ENCODE peak calls at places on chromosomes 6 and 20, in seven cellular contexts. M is left lung, V is heart left ventricle, K is hepatocyte, Y is foreskin fibroblast, S is HFF-Myc, Q is epithelial cell of esophagus. D is an unnamed sample.

GRCh38 chr6:125078602-125079321 is 74.8 kb upstream of the TPD52L1 start:
- DNase-seq in M (no peak), V (no peak), K (no peak), Y (no peak), S (no peak), Q (no peak), D (no peak)

GRCh38 chr6:158911746-158912158 is 88.2 kb downstream of the RSPH3 start:
- DNase-seq in M (no peak), V (no peak), K (no peak), Y (no peak), S (no peak), Q (peak), D (peak)

GRCh38 chr6:89413006-89413400 is 930 bp upstream of the RRAGD start:
- DNase-seq in M (no peak), V (no peak), K (no peak), Y (no peak), S (no peak), Q (peak), D (peak)

GRCh38 chr6:159483259-159483658 is 209.8 kb downstream of the SOD2 start:
- DNase-seq in M (no peak), V (no peak), K (no peak), Y (no peak), S (no peak), Q (no peak), D (no peak)

GRCh38 chr20:20393770-20394169 is 25.9 kb downstream of the INSM1 start:
- DNase-seq in M (no peak), V (no peak), K (no peak), Y (no peak), S (no peak), Q (no peak), D (no peak)

GRCh38 chr6:1200706-1201105 is 111.2 kb upstream of the FOXQ1 start:
- DNase-seq in M (no peak), V (no peak), K (peak), Y (peak), S (peak), Q (no peak), D (no peak)

GRCh38 chr6:21942910-21943309 is 349.4 kb downstream of the SOX4 start:
- DNase-seq in M (no peak), V (no peak), K (no peak), Y (peak), S (no peak), Q (no peak), D (no peak)

GRCh38 chr6:7604506-7604905 is 14.5 kb downstream of the SNRNP48 start:
- DNase-seq in M (no peak), V (no peak), K (no peak), Y (no peak), S (no peak), Q (no peak), D (no peak)

GRCh38 chr6:36129889-36130671 is at the start of gene MAPK13:
- DNase-seq in M (peak), V (no peak), K (peak), Y (peak), S (no peak), Q (peak), D (peak)

GRCh38 chr20:10524643-10525042 is 89.5 kb downstream of the SLX4IP start:
- DNase-seq in M (no peak), V (no peak), K (no peak), Y (no peak), S (no peak), Q (peak), D (no peak)

GRCh38 chr6:44856495-44856878 is 469.0 kb downstream of the CDC5L start:
- DNase-seq in M (no peak), V (no peak), K (no peak), Y (peak), S (no peak), Q (no peak), D (no peak)

GRCh38 chr20:59723607-59724456 is 119.5 kb downstream of the PHACTR3 start:
- DNase-seq in M (no peak), V (no peak), K (no peak), Y (no peak), S (no peak), Q (no peak), D (no peak)

GRCh38 chr6:4287811-4288244 is 152.5 kb upstream of the ECI2 start:
- DNase-seq in M (no peak), V (peak), K (no peak), Y (no peak), S (no peak), Q (no peak), D (no peak)

GRCh38 chr6:14542670-14543366 is 425.2 kb downstream of the CD83 start:
- DNase-seq in M (no peak), V (peak), K (no peak), Y (peak), S (peak), Q (peak), D (no peak)

GRCh38 chr6:163170294-163170883 is 244.1 kb upstream of the QKI start:
- DNase-seq in M (peak), V (no peak), K (no peak), Y (no peak), S (no peak), Q (peak), D (no peak)

GRCh38 chr6:47897233-47897632 is 115.4 kb downstream of the OPN5 start:
- DNase-seq in M (no peak), V (no peak), K (no peak), Y (no peak), S (no peak), Q (peak), D (no peak)

GRCh38 chr6:143940011-143940597 is 68.0 kb downstream of the PLAGL1 start:
- DNase-seq in M (no peak), V (no peak), K (peak), Y (no peak), S (peak), Q (peak), D (peak)

GRCh38 chr6:75830959-75831885 is 82.2 kb downstream of the MYO6 start:
- DNase-seq in M (no peak), V (no peak), K (no peak), Y (peak), S (no peak), Q (peak), D (no peak)

GRCh38 chr6:167824591-167825041 is 2.1 kb upstream of the AFDN start:
- DNase-seq in M (no peak), V (no peak), K (no peak), Y (peak), S (no peak), Q (no peak), D (no peak)

GRCh38 chr20:33789109-33789857 is 21.9 kb upstream of the CHMP4B start:
- DNase-seq in M (no peak), V (peak), K (peak), Y (peak), S (peak), Q (peak), D (peak)

GRCh38 chr6:26223213-26223612 is 136.0 kb downstream of the HFE start:
- DNase-seq in M (no peak), V (no peak), K (no peak), Y (no peak), S (no peak), Q (peak), D (no peak)

GRCh38 chr6:68875403-68875802 is 240.3 kb downstream of the ADGRB3 start:
- DNase-seq in M (no peak), V (no peak), K (no peak), Y (no peak), S (no peak), Q (no peak), D (no peak)

GRCh38 chr6:68874747-68875146 is 239.7 kb downstream of the ADGRB3 start:
- DNase-seq in M (no peak), V (no peak), K (no peak), Y (no peak), S (no peak), Q (no peak), D (no peak)

GRCh38 chr6:68873236-68873635 is 238.2 kb downstream of the ADGRB3 start:
- DNase-seq in M (no peak), V (no peak), K (no peak), Y (no peak), S (no peak), Q (no peak), D (no peak)

GRCh38 chr6:68880050-68880449 is 245.0 kb downstream of the ADGRB3 start:
- DNase-seq in M (no peak), V (peak), K (no peak), Y (peak), S (no peak), Q (no peak), D (no peak)

GRCh38 chr6:68876792-68877493 is 241.9 kb downstream of the ADGRB3 start:
- DNase-seq in M (no peak), V (no peak), K (peak), Y (peak), S (no peak), Q (peak), D (no peak)
- TF ChIP-seq CTCF in M (peak), V (peak), K (peak), Y (no peak), S (no peak), Q (peak), D (no peak)

GRCh38 chr20:24834310-24834709 is 114.8 kb upstream of the CST7 start:
- DNase-seq in M (no peak), V (no peak), K (no peak), Y (no peak), S (no peak), Q (no peak), D (no peak)
- TF ChIP-seq CTCF in M (no peak), V (no peak), K (no peak), Y (no peak), S (no peak), Q (no peak), D (no peak)

DNA sequence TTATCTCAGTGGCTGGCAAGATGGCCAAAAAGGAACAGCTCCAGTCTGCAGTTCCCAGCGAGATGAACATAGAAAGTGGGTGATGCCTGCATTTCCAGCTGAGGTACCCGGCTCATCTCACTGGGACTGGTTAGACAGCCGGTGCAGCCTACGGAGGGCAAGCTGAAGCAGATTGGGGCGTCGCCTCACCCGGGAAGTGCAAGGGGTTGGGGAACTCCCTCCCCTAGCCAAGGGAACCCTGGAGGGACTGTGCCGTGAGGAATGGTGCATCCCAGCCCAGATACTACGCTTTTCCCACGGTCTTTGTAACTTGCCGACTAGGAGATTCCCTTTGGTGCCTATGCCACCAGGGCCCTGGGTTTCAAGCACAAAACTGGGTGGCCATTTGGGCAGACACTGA is 324.7 kb downstream of the GJA1 start:
- DNase-seq in M (no peak), V (no peak), K (no peak), Y (no peak), S (no peak), Q (peak), D (no peak)
- TF ChIP-seq CTCF in M (no peak), V (no peak), K (no peak), Y (no peak), S (no peak), Q (no peak), D (no peak)

GRCh38 chr6:12482386-12482785 is 192.2 kb downstream of the EDN1 start:
- DNase-seq in M (no peak), V (no peak), K (peak), Y (no peak), S (no peak), Q (peak), D (no peak)
- TF ChIP-seq CTCF in M (no peak), V (no peak), K (no peak), Y (no peak), S (peak), Q (peak), D (peak)

GRCh38 chr20:37007898-37008649 is 56.6 kb upstream of the SAMHD1 start:
- DNase-seq in M (no peak), V (no peak), K (peak), Y (peak), S (no peak), Q (peak), D (no peak)
- TF ChIP-seq CTCF in M (no peak), V (no peak), K (peak), Y (no peak), S (no peak), Q (peak), D (no peak)

GRCh38 chr6:84762220-84762940 is 2.0 kb downstream of the TBX18 start:
- DNase-seq in M (peak), V (peak), K (peak), Y (no peak), S (no peak), Q (no peak), D (no peak)
- TF ChIP-seq CTCF in M (no peak), V (no peak), K (no peak), Y (peak), S (no peak), Q (no peak), D (no peak)

D was measured in stomach.